ENCODE peak calls at places on chromosome 14, in four cellular contexts. O, E, B and S are unnamed samples.

GRCh38 chr14:88518592-88519512 is 36.0 kb downstream of the PTPN21 start:
- DNase-seq in O (peak; percentile 54), E (peak; percentile 69), B (no peak), S (peak; percentile 13)

GRCh38 chr14:26738571-26738970 is 140.7 kb upstream of the NOVA1 start:
- DNase-seq in O (peak; percentile 56), E (no peak), B (no peak), S (no peak)

GRCh38 chr14:34628681-34629135 is 1.2 kb downstream of the SNX6 start:
- DNase-seq in O (peak; percentile 20), E (peak; percentile 32), B (no peak), S (no peak)

GRCh38 chr14:51458563-51458955 is 193.2 kb upstream of the FRMD6 start:
- DNase-seq in O (peak; percentile 45), E (peak; percentile 52), B (no peak), S (no peak)

GRCh38 chr14:36771256-36771655 is 109.6 kb downstream of the PAX9 start:
- DNase-seq in O (no peak), E (no peak), B (no peak), S (no peak)

GRCh38 chr14:101225116-101225728 is 321.7 kb upstream of the RTL1 start:
- DNase-seq in O (no peak), E (no peak), B (no peak), S (no peak)

GRCh38 chr14:21852061-21852664 is 178.5 kb upstream of the OR4E1 start:
- DNase-seq in O (peak; percentile 42), E (no peak), B (peak; percentile 35), S (no peak)

GRCh38 chr14:22558221-22558913 is 30.7 kb downstream of the DAD1 start:
- DNase-seq in O (no peak), E (no peak), B (no peak), S (no peak)

GRCh38 chr14:103292426-103293374 is 41.3 kb upstream of the EIF5 start:
- DNase-seq in O (peak; percentile 74), E (peak; percentile 52), B (peak; percentile 70), S (peak; percentile 26)

GRCh38 chr14:71588028-71588427 is 344.2 kb upstream of the RGS6 start:
- DNase-seq in O (peak; percentile 63), E (peak; percentile 65), B (no peak), S (peak; percentile 62)

GRCh38 chr14:77918448-77918847 is 118.5 kb downstream of the ADCK1 start:
- DNase-seq in O (no peak), E (no peak), B (no peak), S (no peak)

GRCh38 chr14:36014236-36014635 is 162.3 kb downstream of the PTCSC3 start:
- DNase-seq in O (no peak), E (no peak), B (no peak), S (no peak)

GRCh38 chr14:58752782-58753181 is 115.0 kb downstream of the DACT1 start:
- DNase-seq in O (peak; percentile 44), E (no peak), B (peak; percentile 49), S (no peak)

GRCh38 chr14:68464716-68465115 is 328.2 kb downstream of the ZFP36L1 start:
- DNase-seq in O (no peak), E (peak; percentile 55), B (no peak), S (no peak)

GRCh38 chr14:54935958-54936357 is 33.3 kb upstream of the GCH1 start:
- DNase-seq in O (peak; percentile 31), E (peak; percentile 67), B (no peak), S (no peak)

GRCh38 chr14:66117600-66117999 is 368.6 kb upstream of the CCDC196 start:
- DNase-seq in O (peak; percentile 77), E (peak; percentile 62), B (no peak), S (peak; percentile 62)

GRCh38 chr14:78253986-78254385 is 83.8 kb downstream of the NRXN3 start:
- DNase-seq in O (peak; percentile 3), E (peak; percentile 31), B (no peak), S (peak; percentile 84)

GRCh38 chr14:55031190-55031589 is 4.2 kb downstream of the SOCS4 start:
- DNase-seq in O (no peak), E (no peak), B (no peak), S (no peak)

GRCh38 chr14:85688024-85688423 is 158.1 kb downstream of the FLRT2 start:
- DNase-seq in O (peak; percentile 49), E (peak; percentile 12), B (no peak), S (no peak)

GRCh38 chr14:33930464-33930863 is 20.4 kb downstream of the EGLN3 start:
- DNase-seq in O (no peak), E (no peak), B (no peak), S (no peak)

GRCh38 chr14:101151226-101151929 is 247.9 kb upstream of the RTL1 start:
- DNase-seq in O (no peak), E (no peak), B (no peak), S (no peak)

GRCh38 chr14:61147898-61148549 is 133.1 kb downstream of the TMEM30B start:
- DNase-seq in O (peak; percentile 91), E (peak; percentile 49), B (peak; percentile 28), S (peak; percentile 100)

GRCh38 chr14:105865904-105866840 is 339.8 kb downstream of the TMEM121 start:
- DNase-seq in O (no peak), E (no peak), B (no peak), S (no peak)

GRCh38 chr14:100694579-100695422 is 31.9 kb upstream of the DLK1 start:
- DNase-seq in O (no peak), E (peak; percentile 15), B (no peak), S (no peak)

GRCh38 chr14:76829650-76830421 is 3.6 kb downstream of the LRRC74A start:
- DNase-seq in O (peak; percentile 77), E (peak; percentile 34), B (peak; percentile 86), S (no peak)

GRCh38 chr14:61756135-61756534 is 6.1 kb upstream of the SNAPC1 start:
- DNase-seq in O (peak; percentile 47), E (no peak), B (no peak), S (no peak)

GRCh38 chr14:99321955-99322730 is 50.1 kb upstream of the BCL11B start:
- DNase-seq in O (no peak), E (no peak), B (no peak), S (no peak)

GRCh38 chr14:87397499-87397898 is 595.5 kb downstream of the GALC start:
- DNase-seq in O (no peak), E (no peak), B (no peak), S (no peak)

GRCh38 chr14:21884995-21885394 is 211.4 kb upstream of the OR4E1 start:
- DNase-seq in O (no peak), E (no peak), B (no peak), S (no peak)

GRCh38 chr14:54366726-54367707 is 29.8 kb upstream of the CDKN3 start:
- DNase-seq in O (peak; percentile 75), E (peak; percentile 69), B (peak; percentile 38), S (no peak)

DNA sequence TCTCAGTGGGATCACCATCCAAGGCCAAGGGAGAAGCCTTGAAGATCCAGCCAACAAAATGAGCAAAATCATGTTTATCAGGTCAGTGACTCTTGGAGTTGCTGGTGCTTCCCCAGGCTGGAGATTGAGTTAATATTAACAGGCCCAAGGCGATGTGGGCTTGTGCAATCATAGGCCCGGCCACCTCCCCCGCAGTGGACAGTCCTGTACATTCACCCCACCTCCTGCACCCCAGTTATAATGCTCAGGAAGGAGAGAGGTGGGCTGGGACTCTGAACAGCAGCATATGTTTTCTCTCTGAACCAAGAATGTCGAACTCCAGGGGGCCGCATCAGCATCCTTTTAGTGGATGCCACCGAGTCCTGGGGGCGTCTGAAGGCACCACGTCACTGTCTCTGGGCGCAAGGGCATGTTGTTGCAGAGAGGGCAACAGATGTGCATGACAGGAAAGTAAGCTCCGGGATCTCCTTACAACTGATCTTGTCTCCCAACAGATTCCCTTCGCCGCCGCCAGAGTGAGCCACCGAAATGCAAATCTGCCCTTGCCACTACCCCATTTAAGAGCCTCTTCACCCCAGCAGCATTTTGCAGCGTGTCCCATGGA is 32.2 kb upstream of the SERPINA6 start:
- DNase-seq in O (peak; percentile 74), E (peak; percentile 76), B (peak; percentile 32), S (no peak)
- TF ChIP-seq CTCF in O (peak; percentile 67), E (peak; percentile 70), B (no peak), S (peak; percentile 57)

GRCh38 chr14:64778114-64778754 is 74.0 kb downstream of the PLEKHG3 start:
- DNase-seq in O (no peak), E (no peak), B (no peak), S (no peak)
- H3K4me3 ChIP-seq in O (no peak overlapping the region), E (no peak overlapping the region), B (no peak overlapping the region), S (no peak overlapping the region)

GRCh38 chr14:24092960-24093900 is 881 bp upstream of the PCK2 start:
- DNase-seq in O (no peak), E (no peak), B (no peak), S (no peak)

GRCh38 chr14:24087004-24087403 is 7.1 kb upstream of the PCK2 start:
- DNase-seq in O (no peak), E (no peak), B (no peak), S (no peak)

GRCh38 chr14:24088095-24088494 is 6.0 kb upstream of the PCK2 start:
- DNase-seq in O (no peak), E (no peak), B (no peak), S (no peak)

GRCh38 chr14:24092110-24092959 is 1.8 kb upstream of the PCK2 start:
- DNase-seq in O (no peak), E (peak; percentile 42), B (no peak), S (no peak)

DNA sequence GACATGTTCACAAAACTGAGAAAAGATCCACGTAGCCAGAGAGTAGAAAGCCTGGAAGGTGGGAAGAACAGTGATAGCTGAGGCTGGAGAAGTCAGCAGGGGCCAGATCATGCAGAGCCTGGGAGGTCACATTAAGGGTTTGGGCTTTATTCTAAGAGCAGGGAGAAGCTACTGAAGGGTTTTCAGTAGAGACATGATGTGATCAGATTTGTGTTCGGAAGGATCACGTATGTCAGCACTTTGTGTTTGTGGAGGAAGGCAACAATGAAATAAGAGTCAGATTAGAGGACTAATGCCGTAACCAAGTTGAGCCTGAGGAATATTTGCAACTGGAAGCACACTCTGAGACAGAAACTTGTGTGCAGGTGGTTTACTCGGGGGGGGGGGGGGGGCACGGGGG is 4.2 kb upstream of the PCK2 start:
- DNase-seq in O (no peak), E (no peak), B (no peak), S (no peak)
- TF ChIP-seq CTCF in O (no peak), E (no peak), B (no peak), S (no peak)

GRCh38 chr14:81398196-81398891 is 1.8 kb downstream of the STON2 start:
- DNase-seq in O (no peak), E (no peak), B (no peak), S (no peak)
- H3K4me3 ChIP-seq in O (no peak overlapping the region), E (no peak overlapping the region), B (no peak overlapping the region), S (no peak overlapping the region)

DNA sequence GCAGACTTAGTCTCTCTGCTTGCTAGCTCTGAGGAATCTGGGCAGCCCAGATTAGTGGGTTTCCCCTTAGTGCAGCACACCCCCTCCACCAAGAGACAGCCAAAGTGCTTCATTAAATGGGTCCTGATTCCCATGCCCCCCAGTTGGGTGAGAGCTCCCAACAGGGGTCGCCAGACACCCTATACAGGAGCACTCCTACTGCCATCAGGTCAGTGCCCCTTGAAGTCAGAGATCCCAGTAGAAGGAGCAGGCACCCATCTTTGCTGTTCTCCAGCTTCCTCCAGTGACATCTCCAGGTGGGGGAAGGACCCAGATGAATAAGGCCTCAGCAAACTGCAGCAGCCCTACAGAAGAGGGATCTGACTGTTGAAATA is 36.7 kb upstream of the C14orf132 start:
- DNase-seq in O (no peak), E (no peak), B (no peak), S (no peak)
- TF ChIP-seq CTCF in O (no peak), E (no peak), B (no peak), S (no peak)